ENCODE peak calls at places on chromosomes 11 and 22, in four cellular contexts. One of them, this sample, is unnamed.

GRCh38 chr22:30250713-30251267 is 4.2 kb upstream of the LIF start:
- DNase-seq in H9: no peak
- DNase-seq in IMR-90: peak; percentile 86
- DNase-seq in mesenchymal stem cell: peak; percentile 46
- DNase-seq in this sample: no peak

GRCh38 chr11:71431271-71431670 is 16.9 kb downstream of the DHCR7 start:
- DNase-seq in H9: no peak
- DNase-seq in IMR-90: no peak
- DNase-seq in mesenchymal stem cell: no peak
- DNase-seq in this sample: peak; percentile 29

GRCh38 chr11:130979386-130979972 is 63.2 kb upstream of the SNX19 start:
- DNase-seq in H9: no peak
- DNase-seq in IMR-90: peak; percentile 61
- DNase-seq in mesenchymal stem cell: peak; percentile 34
- DNase-seq in this sample: peak; percentile 53

GRCh38 chr11:112564228-112564955 is 303.7 kb upstream of the PLET1 start:
- DNase-seq in H9: no peak
- DNase-seq in IMR-90: peak; percentile 79
- DNase-seq in mesenchymal stem cell: peak; percentile 95
- DNase-seq in this sample: no peak

GRCh38 chr11:108224908-108225786 is 2.3 kb downstream of the ATM start:
- DNase-seq in H9: no peak
- DNase-seq in IMR-90: no peak
- DNase-seq in mesenchymal stem cell: no peak
- DNase-seq in this sample: no peak

GRCh38 chr11:11468919-11469318 is 115.9 kb upstream of the CSNK2A3 start:
- DNase-seq in H9: no peak
- DNase-seq in IMR-90: peak; percentile 62
- DNase-seq in mesenchymal stem cell: peak; percentile 12
- DNase-seq in this sample: no peak

GRCh38 chr11:66011239-66011784 is 496 bp upstream of the CST6 start:
- DNase-seq in H9: peak; percentile 71
- DNase-seq in IMR-90: peak; percentile 53
- DNase-seq in mesenchymal stem cell: peak; percentile 61
- DNase-seq in this sample: peak; percentile 95

GRCh38 chr11:108871152-108871551 is 206.3 kb downstream of the DDX10 start:
- DNase-seq in H9: peak; percentile 33
- DNase-seq in IMR-90: peak; percentile 75
- DNase-seq in mesenchymal stem cell: peak; percentile 71
- DNase-seq in this sample: peak; percentile 66

GRCh38 chr22:25780673-25781072 is 38.7 kb downstream of the MYO18B start:
- DNase-seq in H9: no peak
- DNase-seq in IMR-90: no peak
- DNase-seq in mesenchymal stem cell: peak; percentile 86
- DNase-seq in this sample: no peak

GRCh38 chr11:10294289-10294953 is 402 bp upstream of the SBF2 start:
- DNase-seq in H9: peak; percentile 50
- DNase-seq in IMR-90: peak; percentile 87
- DNase-seq in mesenchymal stem cell: peak; percentile 86
- DNase-seq in this sample: peak; percentile 66

GRCh38 chr22:42078469-42079318 is 806 bp upstream of the SMDT1 start:
- DNase-seq in H9: peak; percentile 47
- DNase-seq in IMR-90: no peak
- DNase-seq in mesenchymal stem cell: no peak
- DNase-seq in this sample: no peak

GRCh38 chr11:107624983-107625779 is 34.2 kb downstream of the ELMOD1 start:
- DNase-seq in H9: no peak
- DNase-seq in IMR-90: no peak
- DNase-seq in mesenchymal stem cell: no peak
- DNase-seq in this sample: no peak

GRCh38 chr22:46996595-46997310 is 234.3 kb downstream of the TBC1D22A start:
- DNase-seq in H9: no peak
- DNase-seq in IMR-90: no peak
- DNase-seq in mesenchymal stem cell: no peak
- DNase-seq in this sample: no peak

GRCh38 chr22:40499187-40499753 is 128.9 kb downstream of the SGSM3 start:
- DNase-seq in H9: no peak
- DNase-seq in IMR-90: peak; percentile 99
- DNase-seq in mesenchymal stem cell: peak; percentile 98
- DNase-seq in this sample: peak; percentile 79

GRCh38 chr22:26432619-26433311 is 3.7 kb downstream of the ASPHD2 start:
- DNase-seq in H9: no peak
- DNase-seq in IMR-90: no peak
- DNase-seq in mesenchymal stem cell: no peak
- DNase-seq in this sample: no peak

GRCh38 chr11:77125695-77126094 is 2.4 kb upstream of the MYO7A start:
- DNase-seq in H9: no peak
- DNase-seq in IMR-90: no peak
- DNase-seq in mesenchymal stem cell: no peak
- DNase-seq in this sample: no peak

GRCh38 chr11:122673706-122674105 is 18.2 kb downstream of the UBASH3B start:
- DNase-seq in H9: no peak
- DNase-seq in IMR-90: peak; percentile 71
- DNase-seq in mesenchymal stem cell: peak; percentile 49
- DNase-seq in this sample: no peak

GRCh38 chr11:111455291-111456085 is 56.7 kb downstream of the BTG4 start:
- DNase-seq in H9: peak; percentile 64
- DNase-seq in IMR-90: no peak
- DNase-seq in mesenchymal stem cell: no peak
- DNase-seq in this sample: no peak

GRCh38 chr11:28463826-28464225 is 355.6 kb downstream of the METTL15 start:
- DNase-seq in H9: no peak
- DNase-seq in IMR-90: peak; percentile 97
- DNase-seq in mesenchymal stem cell: peak; percentile 77
- DNase-seq in this sample: no peak

GRCh38 chr11:31233425-31233824 is 136.1 kb downstream of the DCDC1 start:
- DNase-seq in H9: no peak
- DNase-seq in IMR-90: no peak
- DNase-seq in mesenchymal stem cell: no peak
- DNase-seq in this sample: peak; percentile 40

GRCh38 chr22:46415816-46416536 is 80.5 kb downstream of the TRMU start:
- DNase-seq in H9: no peak
- DNase-seq in IMR-90: peak; percentile 35
- DNase-seq in mesenchymal stem cell: no peak
- DNase-seq in this sample: no peak

GRCh38 chr22:46446799-46447198 is 90.6 kb downstream of the CELSR1 start:
- DNase-seq in H9: no peak
- DNase-seq in IMR-90: no peak
- DNase-seq in mesenchymal stem cell: no peak
- DNase-seq in this sample: no peak

GRCh38 chr11:116540645-116541044 is 232.1 kb downstream of the BUD13 start:
- DNase-seq in H9: no peak
- DNase-seq in IMR-90: no peak
- DNase-seq in mesenchymal stem cell: no peak
- DNase-seq in this sample: no peak

GRCh38 chr11:127332896-127333295 is 332.3 kb upstream of the KIRREL3 start:
- DNase-seq in H9: no peak
- DNase-seq in IMR-90: no peak
- DNase-seq in mesenchymal stem cell: no peak
- DNase-seq in this sample: no peak

GRCh38 chr11:98100689-98101088 is 920.1 kb upstream of the CNTN5 start:
- DNase-seq in H9: no peak
- DNase-seq in IMR-90: no peak
- DNase-seq in mesenchymal stem cell: no peak
- DNase-seq in this sample: no peak

GRCh38 chr11:122617926-122618325 is 37.6 kb upstream of the UBASH3B start:
- DNase-seq in H9: no peak
- DNase-seq in IMR-90: no peak
- DNase-seq in mesenchymal stem cell: no peak
- DNase-seq in this sample: no peak

GRCh38 chr11:16126361-16126760 is 230.0 kb downstream of the SOX6 start:
- DNase-seq in H9: no peak
- DNase-seq in IMR-90: peak; percentile 30
- DNase-seq in mesenchymal stem cell: no peak
- DNase-seq in this sample: peak; percentile 75

GRCh38 chr11:110428040-110428439 is 1.7 kb upstream of the FDX1 start:
- DNase-seq in H9: no peak
- DNase-seq in IMR-90: no peak
- DNase-seq in mesenchymal stem cell: no peak
- DNase-seq in this sample: no peak

DNA sequence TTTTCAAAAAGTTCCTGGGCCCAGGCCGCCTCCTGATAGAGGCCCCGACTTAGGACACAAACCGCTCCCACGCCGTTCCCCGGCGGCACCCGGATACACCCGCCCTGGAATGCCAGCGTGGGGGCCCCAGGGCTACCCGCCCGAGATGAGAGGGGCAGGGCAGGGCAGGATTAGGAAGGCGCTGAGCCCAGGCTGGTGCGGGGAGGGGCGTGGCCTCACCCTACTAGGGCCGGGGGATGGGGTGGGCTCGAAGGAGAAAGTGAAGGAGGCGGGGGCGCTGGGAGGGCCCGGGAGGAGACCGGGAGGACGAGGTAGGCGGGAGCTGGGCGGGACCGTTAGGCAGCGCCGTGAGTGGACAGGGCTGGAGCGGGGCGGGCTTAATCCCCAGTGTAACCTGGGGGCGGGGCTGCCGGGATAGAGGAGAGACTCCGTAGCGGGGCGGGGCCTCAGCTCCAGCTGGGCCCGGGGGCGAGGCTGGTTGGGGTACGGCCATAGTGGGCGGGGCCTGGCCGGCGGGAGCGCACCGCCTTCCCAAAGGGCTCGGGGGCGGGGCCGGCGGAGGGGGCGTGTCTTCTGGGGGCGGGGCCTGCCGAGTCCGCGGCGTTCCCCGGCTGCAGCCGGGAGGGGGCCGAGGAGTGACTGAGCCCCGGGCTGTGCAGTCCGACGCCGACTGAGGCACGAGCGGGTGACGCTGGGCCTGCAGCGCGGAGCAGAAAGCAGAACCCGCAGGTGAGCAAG is at the start of gene CD82:
- DNase-seq in H9: peak; percentile 100
- DNase-seq in IMR-90: peak; percentile 97
- DNase-seq in mesenchymal stem cell: peak; percentile 99
- DNase-seq in this sample: peak; percentile 99
- H3K4ac ChIP-seq in H9: no peak within 1 kb of the TSS
- H3K4ac ChIP-seq in IMR-90: peak within 1 kb of the TSS; percentile 93
- H3K4ac ChIP-seq in mesenchymal stem cell: peak within 1 kb of the TSS; percentile 55
- H3K4ac ChIP-seq in this sample: no peak within 1 kb of the TSS

DNA sequence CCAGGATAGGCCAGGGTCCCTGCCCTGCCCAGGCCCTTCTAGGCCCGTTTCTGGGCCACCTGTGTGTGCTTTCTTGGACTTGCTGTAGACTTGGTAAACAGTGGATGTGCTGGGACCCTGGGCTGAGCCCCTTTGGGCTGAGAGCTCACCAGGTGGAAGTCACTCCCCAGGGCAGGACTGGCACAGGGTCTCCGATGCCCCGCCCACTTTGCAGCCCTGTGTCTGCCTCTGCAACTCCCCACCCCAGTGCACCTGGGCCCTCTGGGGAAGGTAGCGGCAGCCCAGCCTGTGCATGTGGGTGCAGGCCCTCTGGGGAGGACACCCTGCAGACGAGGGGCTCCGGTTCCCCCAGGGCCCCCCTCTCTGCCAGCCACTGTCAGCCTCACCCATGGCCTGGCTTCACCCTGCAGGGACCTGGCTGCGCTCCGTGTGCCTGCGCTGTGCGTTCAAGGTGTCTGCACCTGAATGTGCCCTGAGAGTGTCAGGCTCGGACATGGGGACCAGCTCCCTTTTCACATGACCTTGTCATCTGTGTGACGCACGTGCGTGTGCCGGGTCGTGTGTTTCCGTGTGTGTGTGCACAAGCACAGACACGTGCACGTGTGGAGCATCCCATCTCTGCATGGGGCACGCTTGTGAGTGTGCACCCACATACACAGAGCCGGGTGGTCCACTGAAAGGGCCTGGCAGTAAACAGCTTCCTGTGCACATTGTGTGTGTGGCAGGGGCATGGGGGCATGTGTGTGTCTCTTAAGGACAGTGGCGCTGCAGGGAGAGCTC is 118.5 kb downstream of the KCNQ1OT1 start:
- DNase-seq in H9: peak; percentile 25
- DNase-seq in IMR-90: no peak
- DNase-seq in mesenchymal stem cell: no peak
- DNase-seq in this sample: no peak
- H2AK5ac ChIP-seq in H9: no peak overlapping the region
- H2AK5ac ChIP-seq in IMR-90: no peak overlapping the region
- H2AK5ac ChIP-seq in mesenchymal stem cell: no peak overlapping the region
- H2AK5ac ChIP-seq in this sample: no peak overlapping the region

DNA sequence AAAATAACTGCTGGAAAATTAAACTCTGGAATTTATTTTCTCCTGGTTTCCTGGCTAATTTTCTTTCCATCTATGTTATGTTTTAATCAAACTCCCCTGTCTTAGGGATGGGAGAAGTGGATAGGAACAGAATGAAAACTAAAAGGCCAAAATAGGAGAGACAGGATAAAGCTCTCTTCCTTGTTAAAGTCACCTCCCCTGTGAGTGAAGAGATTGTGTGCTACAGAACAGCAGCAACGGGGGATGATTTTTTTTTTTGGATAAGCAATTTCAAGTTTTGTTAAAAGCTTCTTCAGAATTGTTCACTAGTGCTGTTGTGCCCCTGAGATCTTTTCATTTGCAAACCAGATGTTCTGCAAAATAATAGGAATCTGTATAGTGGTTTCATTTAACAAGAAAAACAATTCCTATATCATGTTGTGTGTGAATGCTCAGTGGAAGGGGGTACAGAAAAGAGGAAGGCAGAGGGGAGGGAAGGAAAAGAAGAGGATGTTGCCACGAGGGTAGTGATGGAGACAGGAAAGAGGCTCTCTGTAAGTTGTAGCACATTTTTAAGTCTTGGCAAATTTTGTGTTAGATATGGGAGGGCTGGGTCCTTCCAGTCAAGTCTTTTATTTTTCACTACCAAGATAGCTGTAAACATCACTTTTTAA is 301.2 kb downstream of the CADM1 start:
- DNase-seq in H9: no peak
- DNase-seq in IMR-90: no peak
- DNase-seq in mesenchymal stem cell: no peak
- DNase-seq in this sample: no peak
- H3K18ac ChIP-seq in H9: no peak overlapping the region
- H3K18ac ChIP-seq in IMR-90: no peak overlapping the region
- H3K18ac ChIP-seq in mesenchymal stem cell: no peak overlapping the region
- H3K18ac ChIP-seq in this sample: no peak overlapping the region

GRCh38 chr11:128953151-128953550 is 10.5 kb upstream of the TP53AIP1 start:
- DNase-seq in H9: no peak
- DNase-seq in IMR-90: no peak
- DNase-seq in mesenchymal stem cell: no peak
- DNase-seq in this sample: no peak
- H3K4ac ChIP-seq in H9: no peak overlapping the region
- H3K4ac ChIP-seq in IMR-90: no peak overlapping the region
- H3K4ac ChIP-seq in mesenchymal stem cell: no peak overlapping the region
- H3K4ac ChIP-seq in this sample: no peak overlapping the region

GRCh38 chr11:64304032-64304315 is 1.4 kb upstream of the ESRRA start:
- DNase-seq in H9: no peak
- DNase-seq in IMR-90: no peak
- DNase-seq in mesenchymal stem cell: no peak
- DNase-seq in this sample: no peak
- H2AK5ac ChIP-seq in H9: no peak overlapping the region
- H2AK5ac ChIP-seq in IMR-90: peak overlapping the region; percentile 67
- H2AK5ac ChIP-seq in mesenchymal stem cell: peak overlapping the region; percentile 49
- H2AK5ac ChIP-seq in this sample: no peak overlapping the region

DNA sequence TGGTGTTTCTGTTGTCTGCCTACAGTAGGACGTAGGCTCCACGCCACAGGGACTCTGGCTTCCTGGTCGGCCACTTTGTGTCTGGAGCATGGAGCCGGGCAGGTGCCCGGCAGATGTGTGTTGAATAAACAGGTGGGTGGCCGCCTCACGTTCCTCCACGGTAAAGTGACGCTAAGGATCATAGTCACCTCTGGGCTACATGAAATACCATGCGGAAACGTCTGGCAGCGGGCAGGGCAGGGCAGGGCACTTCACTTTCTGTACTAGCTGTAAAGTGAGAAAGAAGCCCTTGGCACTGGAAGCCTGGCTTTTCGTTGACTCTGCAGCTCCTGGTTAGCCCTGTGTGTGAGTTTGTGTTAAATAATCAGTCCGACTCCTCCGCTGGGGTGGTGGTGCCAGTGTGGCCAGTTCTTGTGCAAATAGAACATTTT is 52.4 kb downstream of the MCM5 start:
- DNase-seq in H9: no peak
- DNase-seq in IMR-90: no peak
- DNase-seq in mesenchymal stem cell: no peak
- DNase-seq in this sample: no peak
- H3K18ac ChIP-seq in H9: no peak overlapping the region
- H3K18ac ChIP-seq in IMR-90: no peak overlapping the region
- H3K18ac ChIP-seq in mesenchymal stem cell: no peak overlapping the region
- H3K18ac ChIP-seq in this sample: no peak overlapping the region

This sample was measured in mesendoderm.